ENCODE peak calls at places on chromosome 14, in five cellular contexts. One of them, this sample, is unnamed.

GRCh38 chr14:22824711-22825359 is 4.9 kb upstream of the MRPL52 start:
- DNase-seq in effector memory CD8-positive, alpha-beta T cell: no peak
- DNase-seq in NCI-H748 treated with DMSO at 0.1 percent for 48 hours: no peak
- DNase-seq in Caki2: peak
- DNase-seq in AML-193: peak
- DNase-seq in this sample: no peak

GRCh38 chr14:104358528-104359300 is 220.3 kb downstream of the KIF26A start:
- DNase-seq in effector memory CD8-positive, alpha-beta T cell: no peak
- DNase-seq in NCI-H748 treated with DMSO at 0.1 percent for 48 hours: no peak
- DNase-seq in AML-193: no peak
- DNase-seq in Caki2: no peak
- DNase-seq in this sample: no peak

GRCh38 chr14:96574633-96575191 is 72.5 kb downstream of the PAPOLA start:
- DNase-seq in NCI-H748 treated with DMSO at 0.1 percent for 48 hours: no peak
- DNase-seq in Caki2: no peak
- DNase-seq in AML-193: no peak
- DNase-seq in effector memory CD8-positive, alpha-beta T cell: no peak
- DNase-seq in this sample: peak

GRCh38 chr14:68977137-68977740 is 1.9 kb downstream of the ACTN1 start:
- DNase-seq in effector memory CD8-positive, alpha-beta T cell: no peak
- DNase-seq in NCI-H748 treated with DMSO at 0.1 percent for 48 hours: no peak
- DNase-seq in AML-193: peak
- DNase-seq in Caki2: no peak
- DNase-seq in this sample: no peak

GRCh38 chr14:104322531-104323466 is 184.4 kb downstream of the KIF26A start:
- DNase-seq in effector memory CD8-positive, alpha-beta T cell: no peak
- DNase-seq in Caki2: no peak
- DNase-seq in NCI-H748 treated with DMSO at 0.1 percent for 48 hours: no peak
- DNase-seq in AML-193: no peak
- DNase-seq in this sample: peak

GRCh38 chr14:20613094-20614037 is 22.2 kb upstream of the RNASE12 start:
- DNase-seq in effector memory CD8-positive, alpha-beta T cell: peak
- DNase-seq in AML-193: peak
- DNase-seq in NCI-H748 treated with DMSO at 0.1 percent for 48 hours: peak
- DNase-seq in Caki2: peak
- DNase-seq in this sample: peak

GRCh38 chr14:77186911-77187648 is 5.5 kb downstream of the TMEM63C start:
- DNase-seq in AML-193: no peak
- DNase-seq in effector memory CD8-positive, alpha-beta T cell: no peak
- DNase-seq in Caki2: peak
- DNase-seq in NCI-H748 treated with DMSO at 0.1 percent for 48 hours: no peak
- DNase-seq in this sample: peak

GRCh38 chr14:68104518-68104917 is 284.9 kb downstream of the RAD51B start:
- DNase-seq in AML-193: no peak
- DNase-seq in Caki2: peak
- DNase-seq in effector memory CD8-positive, alpha-beta T cell: no peak
- DNase-seq in NCI-H748 treated with DMSO at 0.1 percent for 48 hours: no peak
- DNase-seq in this sample: no peak

GRCh38 chr14:99055019-99055418 is 217.0 kb downstream of the BCL11B start:
- DNase-seq in effector memory CD8-positive, alpha-beta T cell: no peak
- DNase-seq in NCI-H748 treated with DMSO at 0.1 percent for 48 hours: no peak
- DNase-seq in AML-193: no peak
- DNase-seq in Caki2: no peak
- DNase-seq in this sample: no peak

GRCh38 chr14:55354500-55354899 is 57.1 kb downstream of the ATG14 start:
- DNase-seq in effector memory CD8-positive, alpha-beta T cell: peak
- DNase-seq in Caki2: peak
- DNase-seq in AML-193: peak
- DNase-seq in NCI-H748 treated with DMSO at 0.1 percent for 48 hours: peak
- DNase-seq in this sample: peak

GRCh38 chr14:105877645-105878044 is 351.3 kb downstream of the TMEM121 start:
- DNase-seq in effector memory CD8-positive, alpha-beta T cell: no peak
- DNase-seq in Caki2: no peak
- DNase-seq in AML-193: no peak
- DNase-seq in NCI-H748 treated with DMSO at 0.1 percent for 48 hours: no peak
- DNase-seq in this sample: no peak

GRCh38 chr14:21631084-21631483 is 3.7 kb downstream of the OR10G2 start:
- DNase-seq in effector memory CD8-positive, alpha-beta T cell: no peak
- DNase-seq in Caki2: no peak
- DNase-seq in AML-193: no peak
- DNase-seq in NCI-H748 treated with DMSO at 0.1 percent for 48 hours: no peak
- DNase-seq in this sample: peak

GRCh38 chr14:102699416-102700110 is 77.7 kb upstream of the TRAF3 start:
- DNase-seq in NCI-H748 treated with DMSO at 0.1 percent for 48 hours: no peak
- DNase-seq in Caki2: no peak
- DNase-seq in AML-193: no peak
- DNase-seq in effector memory CD8-positive, alpha-beta T cell: no peak
- DNase-seq in this sample: no peak

GRCh38 chr14:55127491-55127951 is 1.5 kb upstream of the LGALS3 start:
- DNase-seq in Caki2: peak
- DNase-seq in NCI-H748 treated with DMSO at 0.1 percent for 48 hours: no peak
- DNase-seq in effector memory CD8-positive, alpha-beta T cell: no peak
- DNase-seq in AML-193: no peak
- DNase-seq in this sample: no peak